ENCODE peak calls at places on chromosomes 11 and 22, in four cellular contexts. L is suprapubic skin; H is activated CD4-positive, CD25-positive, alpha-beta regulatory T cell treated with anti-CD3 and anti-CD28 coated beads, Interleukin-2, amount 50 U/mL, for 72 hours; Y is activated CD4-positive, alpha-beta T cell treated with anti-CD3 and anti-CD28 coated beads for 36 hours. Q is an unnamed sample.

GRCh38 chr11:6391548-6392134 is 1.4 kb downstream of the SMPD1 start:
- DNase-seq in L (no peak), H (no peak), Y (no peak), Q (no peak)

GRCh38 chr11:67563354-67564114 is 20.1 kb upstream of the GSTP1 start:
- DNase-seq in L (no peak), H (no peak), Y (no peak), Q (no peak)

GRCh38 chr11:125364085-125364822 is 131.8 kb downstream of the FEZ1 start:
- DNase-seq in L (no peak), H (no peak), Y (no peak), Q (no peak)

GRCh38 chr11:79546366-79546765 is 105.5 kb upstream of the TENM4 start:
- DNase-seq in L (no peak), H (no peak), Y (no peak), Q (no peak)

GRCh38 chr22:17272511-17272991 is 53.3 kb upstream of the ADA2 start:
- DNase-seq in L (no peak), H (peak; percentile 9), Y (no peak), Q (peak; percentile 10)

GRCh38 chr22:47782461-47783075 is 1020.1 kb downstream of the TBC1D22A start:
- DNase-seq in L (no peak), H (no peak), Y (no peak), Q (no peak)

GRCh38 chr11:61654397-61654829 is 25.8 kb upstream of the DAGLA start:
- DNase-seq in L (peak; percentile 81), H (no peak), Y (no peak), Q (no peak)

GRCh38 chr11:28383471-28383870 is 275.3 kb downstream of the METTL15 start:
- DNase-seq in L (no peak), H (no peak), Y (no peak), Q (no peak)

GRCh38 chr11:102220728-102221467 is 96.4 kb upstream of the BIRC3 start:
- DNase-seq in L (no peak), H (no peak), Y (no peak), Q (no peak)

GRCh38 chr22:27885977-27886842 is 32.8 kb downstream of the PITPNB start:
- DNase-seq in L (no peak), H (peak; percentile 38), Y (peak; percentile 57), Q (peak; percentile 41)

GRCh38 chr11:119474682-119475596 is 52.0 kb upstream of the THY1 start:
- DNase-seq in L (peak; percentile 81), H (peak; percentile 47), Y (peak; percentile 77), Q (peak; percentile 82)

GRCh38 chr22:35728639-35729308 is 11.1 kb downstream of the APOL5 start:
- DNase-seq in L (no peak), H (no peak), Y (no peak), Q (no peak)

GRCh38 chr11:86987687-86988086 is 32.5 kb upstream of the FZD4 start:
- DNase-seq in L (no peak), H (no peak), Y (no peak), Q (no peak)

GRCh38 chr11:8800498-8801110 is 110.4 kb upstream of the AKIP1 start:
- DNase-seq in L (no peak), H (no peak), Y (no peak), Q (no peak)

GRCh38 chr11:122637538-122637937 is 18.0 kb upstream of the UBASH3B start:
- DNase-seq in L (no peak), H (no peak), Y (peak; percentile 21), Q (no peak)

GRCh38 chr11:134333312-134333711 is 1.5 kb downstream of the GLB1L2 start:
- DNase-seq in L (no peak), H (no peak), Y (no peak), Q (no peak)

GRCh38 chr22:20976291-20976877 is 5.7 kb upstream of the LZTR1 start:
- DNase-seq in L (no peak), H (no peak), Y (no peak), Q (no peak)

GRCh38 chr11:45932217-45932616 is 9.8 kb downstream of the LARGE2 start:
- DNase-seq in L (no peak), H (no peak), Y (no peak), Q (no peak)

GRCh38 chr11:102047305-102047924 is at the start of gene CFAP300:
- DNase-seq in L (peak; percentile 93), H (peak; percentile 49), Y (peak; percentile 78), Q (peak; percentile 88)

GRCh38 chr11:1746516-1746931 is 3.9 kb downstream of the IFITM10 start:
- DNase-seq in L (peak; percentile 75), H (peak; percentile 26), Y (no peak), Q (no peak)

GRCh38 chr22:44940121-44940520 is 69.7 kb downstream of the PHF21B start:
- DNase-seq in L (no peak), H (no peak), Y (no peak), Q (peak; percentile 75)

GRCh38 chr11:69430566-69430965 is 50.9 kb upstream of the LINC01488 start:
- DNase-seq in L (no peak), H (no peak), Y (no peak), Q (no peak)

GRCh38 chr11:70551323-70552166 is 153.2 kb downstream of the CTTN start:
- DNase-seq in L (no peak), H (no peak), Y (no peak), Q (no peak)

GRCh38 chr11:61971177-61972111 is 4.0 kb upstream of the FTH1 start:
- DNase-seq in L (peak; percentile 99), H (no peak), Y (peak; percentile 79), Q (peak; percentile 56)

GRCh38 chr11:72724851-72725730 is 27.1 kb downstream of the ARAP1 start:
- DNase-seq in L (no peak), H (peak; percentile 68), Y (peak; percentile 86), Q (peak; percentile 78)

GRCh38 chr11:118651820-118652219 is 27.6 kb downstream of the TREH start:
- DNase-seq in L (peak; percentile 17), H (no peak), Y (no peak), Q (no peak)

GRCh38 chr11:574632-575323 is 1.5 kb upstream of the PHRF1 start:
- DNase-seq in L (no peak), H (no peak), Y (peak; percentile 56), Q (no peak)

GRCh38 chr11:35968386-35969088 is 24.7 kb downstream of the LDLRAD3 start:
- DNase-seq in L (no peak), H (no peak), Y (no peak), Q (peak; percentile 41)

GRCh38 chr22:44685384-44686056 is 16.5 kb upstream of the PRR5 start:
- DNase-seq in L (no peak), H (peak; percentile 77), Y (peak; percentile 92), Q (no peak)

GRCh38 chr11:73184953-73185671 is 33.0 kb upstream of the P2RY2 start:
- DNase-seq in L (peak; percentile 74), H (peak; percentile 61), Y (peak; percentile 77), Q (peak; percentile 84)

GRCh38 chr11:93537022-93537421 is 6.2 kb downstream of the SMCO4 start:
- DNase-seq in L (no peak), H (no peak), Y (no peak), Q (no peak)

GRCh38 chr11:36358436-36358835 is 62.3 kb downstream of the PRR5L start:
- DNase-seq in L (no peak), H (no peak), Y (no peak), Q (no peak)

Q was measured in D341Med.